ENCODE peak calls at places on chromosome 15, in four cellular contexts. M, B, O and L are unnamed samples.
A peak's percentile ranks its signal among the peaks of the same experiment; 100 is the strongest.

GRCh38 chr15:64693134-64693533 is 82.3 kb downstream of the RBPMS2 start:
- DNase-seq in M (no peak), B (peak; percentile 45), O (no peak), L (no peak)

GRCh38 chr15:63238796-63239195 is 38.6 kb upstream of the APH1B start:
- DNase-seq in M (no peak), B (peak; percentile 6), O (no peak), L (no peak)

GRCh38 chr15:71469393-71469792 is 341.0 kb upstream of the NR2E3 start:
- DNase-seq in M (no peak), B (no peak), O (no peak), L (no peak)

GRCh38 chr15:82298520-82298919 is 35.9 kb downstream of the SAXO2 start:
- DNase-seq in M (no peak), B (no peak), O (no peak), L (no peak)

GRCh38 chr15:34341922-34342736 is 807 bp downstream of the NOP10 start:
- DNase-seq in M (no peak), B (peak; percentile 59), O (no peak), L (no peak)

GRCh38 chr15:30923429-30923828 is 19.7 kb downstream of the FAN1 start:
- DNase-seq in M (no peak), B (no peak), O (no peak), L (peak; percentile 30)

GRCh38 chr15:31236184-31237041 is 90.2 kb upstream of the KLF13 start:
- DNase-seq in M (peak; percentile 86), B (peak; percentile 54), O (peak; percentile 80), L (no peak)

GRCh38 chr15:64754663-64755426 is 20.5 kb downstream of the RBPMS2 start:
- DNase-seq in M (no peak), B (no peak), O (peak; percentile 69), L (no peak)

GRCh38 chr15:69535101-69535638 is 82.6 kb downstream of the RPLP1 start:
- DNase-seq in M (no peak), B (peak; percentile 70), O (no peak), L (no peak)

GRCh38 chr15:52994290-52994689 is 204.2 kb upstream of the ONECUT1 start:
- DNase-seq in M (no peak), B (no peak), O (no peak), L (no peak)

GRCh38 chr15:90016721-90017120 is 15.6 kb downstream of the ZNF710 start:
- DNase-seq in M (no peak), B (no peak), O (no peak), L (no peak)

GRCh38 chr15:67818464-67818863 is 6.8 kb upstream of the SKOR1 start:
- DNase-seq in M (no peak), B (no peak), O (no peak), L (no peak)

GRCh38 chr15:94670436-94671034 is 439.2 kb downstream of the MCTP2 start:
- DNase-seq in M (peak; percentile 57), B (peak; percentile 60), O (peak; percentile 35), L (peak; percentile 61)

GRCh38 chr15:61064653-61065052 is 164.4 kb downstream of the RORA start:
- DNase-seq in M (no peak), B (no peak), O (no peak), L (no peak)

GRCh38 chr15:85618956-85619491 is 175.7 kb downstream of the KLHL25 start:
- DNase-seq in M (no peak), B (no peak), O (no peak), L (peak; percentile 63)

GRCh38 chr15:66835558-66835878 is 133.5 kb downstream of the SMAD6 start:
- DNase-seq in M (no peak), B (no peak), O (peak; percentile 70), L (no peak)

GRCh38 chr15:68376447-68377060 is 55.4 kb downstream of the ITGA11 start:
- DNase-seq in M (no peak), B (no peak), O (no peak), L (no peak)

GRCh38 chr15:80160570-80161156 is 7.9 kb downstream of the FAH start:
- DNase-seq in M (no peak), B (peak; percentile 86), O (peak; percentile 75), L (no peak)

GRCh38 chr15:31268911-31269784 is 57.5 kb upstream of the KLF13 start:
- DNase-seq in M (no peak), B (no peak), O (no peak), L (peak; percentile 1)

GRCh38 chr15:84764989-84765388 is 16.6 kb downstream of the ZNF592 start:
- DNase-seq in M (no peak), B (no peak), O (no peak), L (no peak)

GRCh38 chr15:100940785-100941379 is 21.7 kb downstream of the LRRK1 start:
- DNase-seq in M (no peak), B (no peak), O (peak; percentile 68), L (no peak)
- TF ChIP-seq EZH2phosphoT487 in M (no peak), B (no peak), O (no peak), L (no peak)

GRCh38 chr15:37008205-37008604 is 92.1 kb downstream of the MEIS2 start:
- DNase-seq in M (no peak), B (no peak), O (no peak), L (no peak)
- H3K27ac ChIP-seq in M (no peak overlapping the region), B (no peak overlapping the region), O (no peak overlapping the region), L (no peak overlapping the region)

DNA sequence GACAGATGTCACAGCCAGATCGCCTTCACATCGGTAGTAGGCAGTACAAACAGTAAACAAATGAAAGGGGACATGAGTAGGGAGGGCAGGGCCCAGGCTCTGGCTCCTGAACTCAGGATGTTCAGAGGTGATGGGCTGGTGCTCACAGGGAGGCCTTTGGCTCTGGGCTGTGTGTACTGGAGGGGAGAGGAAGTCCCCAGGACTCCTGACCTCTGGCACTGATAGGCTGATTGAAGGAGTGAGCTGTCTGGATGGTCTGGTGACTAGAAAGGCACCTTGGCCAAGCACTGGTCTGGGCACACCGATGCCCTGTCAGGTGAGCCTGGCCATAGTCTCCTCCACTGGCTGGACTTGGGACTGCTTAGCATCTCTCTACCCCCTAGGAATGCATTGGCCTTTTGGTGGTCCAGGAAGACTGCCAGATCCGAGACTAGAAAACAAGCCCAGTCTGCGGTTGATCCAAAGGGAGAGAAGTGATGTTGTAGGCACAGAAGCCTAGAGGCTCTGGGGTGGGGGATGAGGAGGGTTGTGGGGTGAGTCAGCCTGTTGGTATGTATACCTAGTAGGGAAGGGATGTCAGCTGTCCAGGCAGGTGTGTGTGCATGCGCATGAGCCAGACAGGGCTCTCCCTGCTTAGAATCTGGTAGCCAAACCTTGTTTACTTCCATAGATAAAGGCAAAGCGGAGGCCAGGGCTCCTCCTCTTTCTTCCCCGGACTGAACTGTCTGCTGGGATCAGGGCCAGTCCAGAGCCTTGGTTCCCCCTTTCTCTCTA is 1.9 kb downstream of the SPINT1 start:
- DNase-seq in M (no peak), B (peak; percentile 97), O (no peak), L (no peak)
- H3K4me3 ChIP-seq in M (no peak overlapping the region), B (peak overlapping the region; percentile 88), O (no peak overlapping the region), L (no peak overlapping the region)

GRCh38 chr15:92843326-92843725 is 56.8 kb upstream of the CHD2 start:
- DNase-seq in M (no peak), B (no peak), O (no peak), L (no peak)

GRCh38 chr15:92845109-92845508 is 55.0 kb upstream of the CHD2 start:
- DNase-seq in M (no peak), B (peak; percentile 57), O (peak; percentile 73), L (no peak)

GRCh38 chr15:92843819-92844218 is 56.3 kb upstream of the CHD2 start:
- DNase-seq in M (no peak), B (no peak), O (no peak), L (no peak)

GRCh38 chr15:92840149-92840548 is 60.0 kb upstream of the CHD2 start:
- DNase-seq in M (no peak), B (peak; percentile 24), O (no peak), L (no peak)

GRCh38 chr15:92839696-92840095 is 60.4 kb upstream of the CHD2 start:
- DNase-seq in M (no peak), B (no peak), O (peak; percentile 87), L (no peak)
- TF ChIP-seq EZH2phosphoT487 in M (no peak), B (no peak), O (no peak), L (no peak)